ENCODE peak calls at places on chromosome X, in six cellular contexts. J is fibroblast of lung, F is mammary epithelial cell, S is PC-3, Z is SK-N-SH, B is MM.1S. K is an unnamed sample.

GRCh38 chrX:101265869-101266428 is 25.2 kb downstream of the TAF7L start:
- DNase-seq in Z (no peak), J (peak; percentile 66), S (peak; percentile 66), B (no peak), F (peak; percentile 9), K (no peak)

GRCh38 chrX:74923942-74924448 is 1.3 kb downstream of the NEXMIF start:
- DNase-seq in F (no peak), S (no peak), J (no peak), B (no peak), Z (peak; percentile 21), K (peak; percentile 71)

GRCh38 chrX:68180501-68181061 is 252.7 kb downstream of the OPHN1 start:
- DNase-seq in B (no peak), S (no peak), F (no peak), J (no peak), Z (no peak), K (no peak)

GRCh38 chrX:153153516-153153915 is 25.6 kb upstream of the MAGEA1 start:
- DNase-seq in Z (no peak), B (no peak), F (no peak), J (no peak), S (no peak), K (no peak)

GRCh38 chrX:36434521-36434920 is 515.0 kb downstream of the CFAP47 start:
- DNase-seq in F (no peak), B (no peak), Z (no peak), J (no peak), S (peak; percentile 8), K (no peak)

GRCh38 chrX:63656871-63657580 is 128.0 kb downstream of the ARHGEF9 start:
- DNase-seq in S (peak; percentile 13), F (peak; percentile 19), Z (no peak), J (peak; percentile 85), B (no peak), K (no peak)

GRCh38 chrX:47174846-47175587 is 18.6 kb upstream of the UBA1 start:
- DNase-seq in B (no peak), Z (peak; percentile 24), F (no peak), S (no peak), J (no peak), K (peak; percentile 66)

GRCh38 chrX:70313503-70313902 is 23.6 kb downstream of the KIF4A start:
- DNase-seq in Z (no peak), B (no peak), F (no peak), J (peak; percentile 77), S (peak; percentile 3), K (no peak)

GRCh38 chrX:39819921-39820849 is 277.6 kb downstream of the BCOR start:
- DNase-seq in B (no peak), Z (peak; percentile 72), F (no peak), S (no peak), J (no peak), K (no peak)

GRCh38 chrX:21675931-21676330 is 17.8 kb upstream of the KLHL34 start:
- DNase-seq in F (no peak), S (no peak), B (no peak), J (no peak), Z (no peak), K (no peak)

GRCh38 chrX:15853586-15854079 is 980 bp downstream of the AP1S2 start:
- DNase-seq in B (no peak), S (peak; percentile 15), Z (peak; percentile 15), J (peak; percentile 21), F (peak; percentile 7), K (no peak)

GRCh38 chrX:13996650-13997049 is 33.0 kb downstream of the GEMIN8 start:
- DNase-seq in B (no peak), S (no peak), Z (no peak), F (no peak), J (no peak), K (no peak)

GRCh38 chrX:53004038-53004437 is 44.6 kb upstream of the GPR173 start:
- DNase-seq in Z (no peak), F (no peak), B (no peak), J (no peak), S (no peak), K (no peak)

GRCh38 chrX:73262991-73263390 is 48.3 kb upstream of the NAP1L2 start:
- DNase-seq in B (peak; percentile 43), F (no peak), S (peak; percentile 38), Z (peak; percentile 2), J (peak; percentile 1), K (no peak)

GRCh38 chrX:8067754-8068469 is 103.2 kb downstream of the VCX2 start:
- DNase-seq in F (peak; percentile 49), B (no peak), S (peak; percentile 81), J (peak; percentile 80), Z (no peak), K (no peak)

GRCh38 chrX:131783555-131784338 is 239.4 kb upstream of the STK26 start:
- DNase-seq in S (peak; percentile 73), Z (no peak), B (peak; percentile 98), J (peak; percentile 75), F (peak; percentile 86), K (no peak)

GRCh38 chrX:48025561-48025960 is 18.8 kb downstream of the SPACA5 start:
- DNase-seq in F (peak; percentile 37), J (peak; percentile 41), S (peak; percentile 80), Z (peak; percentile 55), B (peak; percentile 58), K (no peak)

GRCh38 chrX:150649096-150649870 is 43.9 kb upstream of the MTMR1 start:
- DNase-seq in B (no peak), F (no peak), J (peak; percentile 68), Z (no peak), S (peak; percentile 1), K (no peak)

GRCh38 chrX:120697053-120697452 is 67.2 kb upstream of the C1GALT1C1 start:
- DNase-seq in J (no peak), F (no peak), S (no peak), Z (no peak), B (peak; percentile 97), K (no peak)

GRCh38 chrX:25805744-25806143 is 332.4 kb upstream of the MAGEB18 start:
- DNase-seq in S (no peak), J (no peak), F (no peak), B (no peak), Z (no peak), K (no peak)

GRCh38 chrX:121642415-121642814 is 595.0 kb downstream of the GLUD2 start:
- DNase-seq in F (peak; percentile 44), S (peak; percentile 2), Z (no peak), B (no peak), J (peak; percentile 79), K (no peak)

GRCh38 chrX:21374163-21374993 is at the start of gene CNKSR2:
- DNase-seq in B (peak; percentile 84), J (peak; percentile 30), Z (peak; percentile 87), S (peak; percentile 14), F (peak; percentile 26), K (peak; percentile 65)

GRCh38 chrX:39808471-39808917 is 289.3 kb downstream of the BCOR start:
- DNase-seq in B (no peak), Z (peak; percentile 38), F (peak; percentile 11), S (peak; percentile 32), J (peak; percentile 86), K (peak; percentile 80)

GRCh38 chrX:102964941-102965340 is 27.9 kb downstream of the RAB40AL start:
- DNase-seq in F (no peak), J (no peak), B (no peak), S (no peak), Z (no peak), K (no peak)

GRCh38 chrX:150506486-150506885 is 61.9 kb upstream of the MTM1 start:
- DNase-seq in F (no peak), S (no peak), Z (no peak), J (no peak), B (no peak), K (no peak)

GRCh38 chrX:3191186-3191585 is 149.9 kb downstream of the ARSF start:
- DNase-seq in Z (no peak), J (peak; percentile 59), B (no peak), F (no peak), S (no peak), K (no peak)

GRCh38 chrX:72545990-72546389 is 26.7 kb downstream of the HDAC8 start:
- DNase-seq in J (peak; percentile 18), B (no peak), F (no peak), Z (no peak), S (peak; percentile 25), K (no peak)

GRCh38 chrX:150503898-150504219 is 64.6 kb upstream of the MTM1 start:
- DNase-seq in J (no peak), B (no peak), S (peak; percentile 47), Z (no peak), F (peak; percentile 3), K (no peak)

GRCh38 chrX:40391662-40392061 is 189.1 kb upstream of the ATP6AP2 start:
- DNase-seq in Z (no peak), J (no peak), S (no peak), B (no peak), F (no peak), K (no peak)

GRCh38 chrX:110046971-110047370 is 44.1 kb downstream of the TMEM164 start:
- DNase-seq in B (no peak), F (no peak), S (no peak), Z (no peak), J (no peak), K (no peak)
- H3K4me1 ChIP-seq in B (peaks cover 18% of the 10 kb centered on the region), F (no peaks in the 10 kb centered on the region), S (peaks cover 4% of the 10 kb centered on the region), Z (no peaks in the 10 kb centered on the region), J (no peaks in the 10 kb centered on the region), K (no peaks in the 10 kb centered on the region)

GRCh38 chrX:11666180-11666579 is 460 bp upstream of the ARHGAP6 start:
- DNase-seq in F (no peak), B (no peak), J (no peak), Z (peak; percentile 42), S (no peak), K (peak; percentile 75)
- H3K9ac ChIP-seq in F (no peak overlapping the region), B (no peak overlapping the region), J (no peak overlapping the region), Z (no peak overlapping the region), S (no peak overlapping the region), K (no peak overlapping the region)

DNA sequence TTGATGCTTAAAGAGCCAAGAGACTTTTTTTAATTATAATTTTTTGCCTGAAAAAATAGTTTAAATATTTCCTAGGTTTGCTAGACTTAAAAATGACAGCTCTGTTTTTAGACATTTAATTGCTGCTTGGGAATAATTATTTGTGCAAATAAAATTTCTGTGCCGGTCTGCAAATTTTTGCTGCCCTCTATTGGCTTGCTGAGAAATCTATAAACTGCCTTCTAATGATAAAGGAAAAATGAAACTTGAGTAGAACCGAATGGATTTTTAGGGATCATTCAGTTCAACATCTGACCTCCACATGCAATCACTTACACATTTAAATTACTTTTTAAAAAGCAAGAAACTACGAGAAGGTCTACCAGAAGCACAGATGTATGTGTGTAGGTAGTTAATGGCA is 434.0 kb downstream of the FAM133A start:
- DNase-seq in B (peak; percentile 8), J (no peak), S (peak; percentile 15), Z (no peak), F (no peak), K (no peak)
- TF ChIP-seq CTCF in B (peak; percentile 30), J (no peak), S (peak; percentile 54), Z (peak; percentile 59), F (peak; percentile 50), K (no peak)

GRCh38 chrX:12954376-12954775 is 20.5 kb upstream of the TMSB4X start:
- DNase-seq in S (no peak), B (no peak), F (no peak), J (no peak), Z (no peak), K (no peak)

GRCh38 chrX:12958059-12958458 is 16.9 kb upstream of the TMSB4X start:
- DNase-seq in Z (no peak), B (no peak), F (no peak), J (no peak), S (no peak), K (no peak)

GRCh38 chrX:12956704-12957541 is 18.0 kb upstream of the TMSB4X start:
- DNase-seq in Z (peak; percentile 4), J (peak; percentile 68), F (peak; percentile 69), S (peak; percentile 55), B (peak; percentile 88), K (no peak)

GRCh38 chrX:12954981-12955380 is 19.9 kb upstream of the TMSB4X start:
- DNase-seq in F (no peak), B (no peak), Z (no peak), J (no peak), S (no peak), K (no peak)

GRCh38 chrX:12955882-12956703 is 18.8 kb upstream of the TMSB4X start:
- DNase-seq in B (peak; percentile 66), Z (no peak), S (peak; percentile 62), J (peak; percentile 81), F (peak; percentile 73), K (peak; percentile 77)
- H3K4me1 ChIP-seq in B (peaks cover 39% of the 10 kb centered on the region), Z (peaks cover 4% of the 10 kb centered on the region), S (peaks cover 19% of the 10 kb centered on the region), J (peaks cover 5% of the 10 kb centered on the region), F (peaks cover 22% of the 10 kb centered on the region), K (peaks cover 9% of the 10 kb centered on the region)